ENCODE peak calls at places on chromosome 18, in ten cellular contexts. Z is T-cell; O is CD8-positive, alpha-beta memory T cell; Q is left ventricle myocardium inferior; E is HL-60; X is cerebellar cortex; R is ELR; M is fibroblast of mammary gland; P is thoracic aorta; L is LNCaP clone FGC. A is an unnamed sample.

GRCh38 chr18:28189400-28190239 is 12.7 kb upstream of the CDH2 start:
- DNase-seq in O (no peak), Z (no peak), M (peak; percentile 85), E (peak; percentile 32), X (peak; percentile 24), L (peak; percentile 48), P (no peak), Q (no peak), R (peak; percentile 77), A (no peak)

GRCh38 chr18:58490238-58490637 is 138.7 kb downstream of the ALPK2 start:
- DNase-seq in M (no peak), L (no peak), X (no peak), O (no peak), E (no peak), Z (no peak), R (no peak), P (no peak), Q (no peak), A (no peak)

GRCh38 chr18:74598350-74599001 is 806 bp downstream of the ZNF407 start:
- DNase-seq in X (peak; percentile 45), Z (peak; percentile 58), Q (peak; percentile 59), L (no peak), M (peak; percentile 51), E (peak; percentile 77), P (no peak), O (peak; percentile 63), R (peak; percentile 68), A (peak; percentile 91)

GRCh38 chr18:14978962-14979535 is 231.1 kb downstream of the ANKRD30B start:
- DNase-seq in X (no peak), Q (no peak), P (no peak), M (peak; percentile 5), R (no peak), L (no peak), Z (no peak), O (no peak), E (peak; percentile 60), A (peak; percentile 79)

GRCh38 chr18:62952807-62953206 is 237.5 kb downstream of the PHLPP1 start:
- DNase-seq in Q (no peak), Z (no peak), O (no peak), X (no peak), M (no peak), L (no peak), P (no peak), R (no peak), E (no peak), A (no peak)

GRCh38 chr18:50973367-50974126 is 5.7 kb downstream of the ELAC1 start:
- DNase-seq in E (no peak), R (peak; percentile 88), Z (no peak), O (no peak), L (no peak), P (no peak), X (no peak), Q (no peak), M (peak; percentile 88), A (no peak)

GRCh38 chr18:54671291-54671881 is 80.3 kb downstream of the DYNAP start:
- DNase-seq in R (peak; percentile 63), P (no peak), O (no peak), E (peak; percentile 30), Z (no peak), M (peak; percentile 60), Q (no peak), X (peak; percentile 35), L (peak; percentile 31), A (no peak)

GRCh38 chr18:64044616-64045015 is 74.7 kb downstream of the SERPINB8 start:
- DNase-seq in R (no peak), O (no peak), Z (no peak), Q (no peak), X (no peak), M (no peak), P (no peak), E (no peak), L (no peak), A (no peak)

GRCh38 chr18:53798516-53798915 is 426.0 kb downstream of the MBD2 start:
- DNase-seq in R (no peak), Z (no peak), M (peak; percentile 56), O (no peak), X (no peak), P (no peak), Q (no peak), E (no peak), L (no peak), A (no peak)

GRCh38 chr18:68796936-68797690 is 767 bp upstream of the CCDC102B start:
- DNase-seq in E (no peak), R (peak; percentile 74), Z (no peak), L (no peak), O (no peak), Q (peak; percentile 45), P (no peak), M (peak; percentile 86), X (no peak), A (no peak)

A was measured in esophagus muscularis mucosa.